ENCODE peak calls at places on chromosomes 6 and 20, in seven cellular contexts. Q, K, P, R, S, N and X are unnamed samples.
A peak's percentile ranks its signal among the peaks of the same experiment; 100 is the strongest.

GRCh38 chr20:48904566-48905321 is 16.8 kb upstream of the ARFGEF2 start:
- DNase-seq in Q (no peak), K (peak; percentile 88), P (no peak), R (peak; percentile 81), S (peak; percentile 67), N (peak; percentile 37), X (peak; percentile 20)

GRCh38 chr20:3446779-3447178 is 24.0 kb upstream of the ATRN start:
- DNase-seq in Q (peak; percentile 25), K (no peak), P (no peak), R (no peak), S (no peak), N (no peak), X (no peak)

GRCh38 chr6:109687271-109687721 is 3.7 kb downstream of the AK9 start:
- DNase-seq in Q (peak; percentile 66), K (peak; percentile 18), P (peak; percentile 76), R (peak; percentile 93), S (no peak), N (no peak), X (peak; percentile 62)

GRCh38 chr20:15058836-15059235 is 721.4 kb upstream of the FLRT3 start:
- DNase-seq in Q (no peak), K (no peak), P (no peak), R (no peak), S (no peak), N (no peak), X (no peak)

GRCh38 chr6:113819169-113819830 is 37.8 kb upstream of the MARCKS start:
- DNase-seq in Q (no peak), K (no peak), P (no peak), R (no peak), S (no peak), N (no peak), X (no peak)

GRCh38 chr6:44072452-44072958 is 54.7 kb downstream of the MRPL14 start:
- DNase-seq in Q (no peak), K (no peak), P (no peak), R (no peak), S (peak; percentile 52), N (no peak), X (no peak)

GRCh38 chr20:2145376-2145775 is 43.7 kb downstream of the STK35 start:
- DNase-seq in Q (no peak), K (no peak), P (no peak), R (no peak), S (no peak), N (no peak), X (no peak)

GRCh38 chr6:73969982-73970960 is 274.3 kb downstream of the CD109 start:
- DNase-seq in Q (no peak), K (peak; percentile 76), P (peak; percentile 13), R (peak; percentile 79), S (no peak), N (no peak), X (peak; percentile 30)

GRCh38 chr20:5770987-5771318 is 20.8 kb downstream of the SHLD1 start:
- DNase-seq in Q (no peak), K (no peak), P (no peak), R (no peak), S (no peak), N (no peak), X (no peak)

GRCh38 chr6:38631186-38631783 is 8.4 kb downstream of the BTBD9 start:
- DNase-seq in Q (no peak), K (no peak), P (no peak), R (peak; percentile 7), S (no peak), N (no peak), X (no peak)

GRCh38 chr6:139829557-139829956 is 455.1 kb upstream of the CITED2 start:
- DNase-seq in Q (no peak), K (peak; percentile 24), P (no peak), R (peak; percentile 37), S (no peak), N (no peak), X (no peak)

GRCh38 chr20:49172413-49172812 is 15.7 kb downstream of the STAU1 start:
- DNase-seq in Q (no peak), K (no peak), P (no peak), R (no peak), S (no peak), N (no peak), X (no peak)

GRCh38 chr20:58995461-58996225 is 11.4 kb downstream of the CTSZ start:
- DNase-seq in Q (no peak), K (no peak), P (no peak), R (no peak), S (no peak), N (no peak), X (no peak)

GRCh38 chr20:16749573-16749972 is 1.4 kb downstream of the OTOR start:
- DNase-seq in Q (no peak), K (peak; percentile 24), P (no peak), R (no peak), S (no peak), N (no peak), X (no peak)

GRCh38 chr6:165662671-165663282 is at the start of gene PDE10A:
- DNase-seq in Q (no peak), K (peak; percentile 25), P (no peak), R (peak; percentile 91), S (peak; percentile 39), N (peak; percentile 84), X (no peak)

GRCh38 chr6:151294561-151295101 is 54.9 kb downstream of the AKAP12 start:
- DNase-seq in Q (no peak), K (no peak), P (no peak), R (no peak), S (no peak), N (no peak), X (peak; percentile 76)

GRCh38 chr6:142696689-142697088 is 248.3 kb downstream of the HIVEP2 start:
- DNase-seq in Q (no peak), K (no peak), P (no peak), R (no peak), S (peak; percentile 74), N (no peak), X (no peak)

GRCh38 chr20:4763776-4764525 is 42.2 kb downstream of the PRND start:
- DNase-seq in Q (no peak), K (no peak), P (no peak), R (no peak), S (no peak), N (no peak), X (no peak)

GRCh38 chr6:13285705-13286104 is 42.6 kb downstream of the TBC1D7 start:
- DNase-seq in Q (no peak), K (no peak), P (no peak), R (no peak), S (no peak), N (no peak), X (no peak)

GRCh38 chr6:37850728-37851285 is 31.3 kb downstream of the ZFAND3 start:
- DNase-seq in Q (no peak), K (no peak), P (no peak), R (no peak), S (no peak), N (no peak), X (no peak)

GRCh38 chr20:11098888-11099287 is 425.1 kb upstream of the JAG1 start:
- DNase-seq in Q (no peak), K (no peak), P (no peak), R (no peak), S (no peak), N (no peak), X (no peak)

GRCh38 chr6:97077380-97077779 is 152.9 kb downstream of the KLHL32 start:
- DNase-seq in Q (no peak), K (peak; percentile 24), P (no peak), R (peak; percentile 10), S (no peak), N (no peak), X (no peak)

GRCh38 chr6:57262901-57263694 is 41.0 kb upstream of the RAB23 start:
- DNase-seq in Q (no peak), K (no peak), P (peak; percentile 84), R (peak; percentile 95), S (no peak), N (no peak), X (peak; percentile 85)

GRCh38 chr6:109896333-109896732 is 81.8 kb upstream of the GPR6 start:
- DNase-seq in Q (no peak), K (peak; percentile 7), P (no peak), R (no peak), S (no peak), N (no peak), X (no peak)

GRCh38 chr20:602357-602970 is 7.6 kb downstream of the TCF15 start:
- DNase-seq in Q (no peak), K (no peak), P (no peak), R (no peak), S (no peak), N (peak; percentile 79), X (no peak)

GRCh38 chr6:19210849-19211590 is 626.1 kb upstream of the ID4 start:
- DNase-seq in Q (no peak), K (peak; percentile 58), P (no peak), R (peak; percentile 1), S (no peak), N (peak; percentile 25), X (no peak)

GRCh38 chr6:56949261-56949660 is 5.6 kb upstream of the BEND6 start:
- DNase-seq in Q (no peak), K (no peak), P (no peak), R (peak; percentile 38), S (no peak), N (no peak), X (no peak)

GRCh38 chr20:34863421-34863965 is 9.2 kb downstream of the GGT7 start:
- DNase-seq in Q (no peak), K (no peak), P (no peak), R (no peak), S (no peak), N (no peak), X (no peak)
- H3K4me3 ChIP-seq in Q (no peak overlapping the region), K (no peak overlapping the region), P (no peak overlapping the region), R (no peak overlapping the region), S (no peak overlapping the region), N (no peak overlapping the region), X (no peak overlapping the region)

GRCh38 chr20:51196991-51197651 is 174.2 kb upstream of the KCNG1 start:
- DNase-seq in Q (no peak), K (no peak), P (no peak), R (no peak), S (no peak), N (no peak), X (no peak)
- H3K27me3 ChIP-seq in Q (peaks cover 7% of the 10 kb centered on the region), K (peaks cover 7% of the 10 kb centered on the region), P (peaks cover 2% of the 10 kb centered on the region), R (no peaks in the 10 kb centered on the region), S (no peaks in the 10 kb centered on the region), N (peaks cover 71% of the 10 kb centered on the region), X (peaks cover 2% of the 10 kb centered on the region)

DNA sequence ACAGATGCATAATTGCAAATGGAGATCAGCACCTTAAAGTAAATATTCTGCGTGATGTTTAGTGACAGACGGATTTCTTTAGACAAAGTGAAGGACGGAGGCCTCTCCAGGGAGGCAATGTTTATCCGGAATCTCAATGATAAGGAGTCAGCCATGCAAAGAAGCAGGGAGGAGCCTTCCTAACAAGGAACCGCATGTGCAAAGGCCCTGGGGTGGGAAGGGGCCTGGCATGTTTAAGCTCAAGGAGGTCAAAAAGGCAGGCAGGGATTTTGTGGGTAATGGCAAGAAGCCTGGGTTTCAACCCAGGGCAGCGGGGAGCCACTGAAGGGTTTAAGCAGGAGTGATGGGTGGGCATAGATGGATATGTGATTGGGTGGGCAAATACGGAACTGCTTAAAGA is 678 bp downstream of the BPIFB3 start:
- DNase-seq in Q (no peak), K (no peak), P (no peak), R (no peak), S (no peak), N (no peak), X (no peak)
- TF ChIP-seq CTCF in Q (no peak), K (no peak), P (no peak), R (no peak), S (no peak), N (no peak), X (no peak)

DNA sequence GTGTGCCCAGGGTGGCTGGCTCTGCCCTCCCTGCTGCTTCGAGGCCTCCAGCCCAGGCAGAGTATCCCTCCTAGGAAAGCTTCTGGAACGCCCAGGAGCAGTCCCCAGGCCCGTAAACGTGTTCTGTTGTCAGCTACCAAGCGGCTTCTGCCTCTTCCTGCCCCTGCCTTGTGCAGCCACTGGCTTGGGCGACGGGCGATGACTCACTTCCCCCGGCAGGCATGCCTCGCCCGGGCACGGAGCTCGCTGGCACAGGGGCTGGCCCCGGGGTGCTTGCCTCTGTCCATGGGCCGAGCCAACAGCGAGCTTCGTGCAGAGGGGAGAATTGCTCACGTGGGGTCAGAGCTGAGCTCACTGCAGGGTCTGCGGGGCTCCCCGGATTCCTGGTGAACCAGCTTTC is 86.7 kb upstream of the THBS2 start:
- DNase-seq in Q (no peak), K (peak; percentile 35), P (no peak), R (no peak), S (no peak), N (no peak), X (no peak)
- H3K4me3 ChIP-seq in Q (peak overlapping the region; percentile 36), K (no peak overlapping the region), P (no peak overlapping the region), R (no peak overlapping the region), S (no peak overlapping the region), N (no peak overlapping the region), X (no peak overlapping the region)